ENCODE peak calls at places on chromosome 12, in nine cellular contexts. C is fibroblast of the aortic adventitia; A is RWPE1; P is kidney; M is stimulated activated naive CD4-positive, alpha-beta T cell; K is CD4-positive, alpha-beta T cell; O is EL; F is activated T-helper 1 cell treated with Interleukin-2 at 50 U/mL for 16 hours; D is activated gamma-delta T cell treated with anti-CD3 and anti-CD28 coated beads, Interleukin-2, amount 50 U/mL, for 16 hours. R is an unnamed sample.

GRCh38 chr12:42530284-42530683 is 59.3 kb downstream of the PRICKLE1 start:
- DNase-seq in F (no peak), A (no peak), D (no peak), C (no peak), M (no peak), P (no peak), O (no peak), K (no peak), R (no peak)

GRCh38 chr12:117142094-117142493 is 42.9 kb upstream of the TESC start:
- DNase-seq in D (no peak), C (no peak), O (no peak), K (no peak), M (no peak), P (no peak), A (no peak), F (no peak), R (no peak)

GRCh38 chr12:51343201-51343600 is 3.3 kb downstream of the CELA1 start:
- DNase-seq in A (no peak), P (no peak), C (no peak), M (no peak), D (no peak), K (no peak), O (no peak), F (no peak), R (no peak)

GRCh38 chr12:127582074-127582473 is 684.9 kb upstream of the TMEM132C start:
- DNase-seq in D (no peak), P (no peak), A (no peak), K (no peak), M (no peak), C (peak; percentile 30), O (no peak), F (no peak), R (no peak)

GRCh38 chr12:39867631-39868030 is 238.2 kb downstream of the SLC2A13 start:
- DNase-seq in A (no peak), P (no peak), F (no peak), D (no peak), C (peak; percentile 55), M (no peak), O (no peak), K (no peak), R (no peak)

GRCh38 chr12:38144601-38145436 is 171.8 kb upstream of the ALG10B start:
- DNase-seq in D (no peak), F (no peak), M (no peak), A (peak; percentile 13), O (no peak), K (no peak), P (no peak), C (no peak), R (no peak)

GRCh38 chr12:9869307-9870161 is at the start of gene CLEC2B:
- DNase-seq in P (no peak), O (peak; percentile 50), M (no peak), A (peak; percentile 38), K (no peak), D (no peak), F (no peak), C (peak; percentile 80), R (no peak)

GRCh38 chr12:47360771-47361388 is 281.1 kb upstream of the AMIGO2 start:
- DNase-seq in O (peak; percentile 19), P (no peak), F (peak; percentile 24), A (no peak), C (no peak), M (peak; percentile 40), K (peak; percentile 13), D (peak; percentile 29), R (no peak)

GRCh38 chr12:119071638-119072231 is 90.4 kb downstream of the SRRM4 start:
- DNase-seq in P (no peak), K (no peak), D (no peak), C (no peak), A (no peak), F (no peak), O (no peak), M (no peak), R (no peak)

GRCh38 chr12:4286228-4286627 is 12.7 kb downstream of the CCND2 start:
- DNase-seq in F (no peak), A (no peak), P (no peak), M (no peak), D (no peak), O (no peak), K (no peak), C (no peak), R (no peak)

GRCh38 chr12:4220489-4220888 is 53.1 kb upstream of the CCND2 start:
- DNase-seq in K (no peak), O (no peak), C (no peak), D (no peak), A (no peak), F (no peak), P (no peak), M (no peak), R (no peak)

GRCh38 chr12:43147893-43148292 is 404.1 kb downstream of the ADAMTS20 start:
- DNase-seq in P (no peak), O (no peak), A (no peak), D (no peak), M (no peak), C (peak; percentile 31), F (no peak), K (no peak), R (no peak)

GRCh38 chr12:116053479-116054195 is 223.9 kb downstream of the MED13L start:
- DNase-seq in K (no peak), A (peak; percentile 7), M (no peak), D (no peak), P (peak; percentile 37), C (peak; percentile 98), O (peak; percentile 61), F (no peak), R (no peak)

GRCh38 chr12:75954076-75954475 is 77.5 kb downstream of the PHLDA1 start:
- DNase-seq in F (no peak), O (peak; percentile 95), P (no peak), M (no peak), A (peak; percentile 96), K (no peak), D (no peak), C (peak; percentile 90), R (no peak)

GRCh38 chr12:70290126-70290525 is 46.9 kb downstream of the CNOT2 start:
- DNase-seq in O (no peak), K (no peak), M (no peak), C (no peak), A (no peak), P (no peak), D (no peak), F (no peak), R (no peak)

GRCh38 chr12:24854908-24855307 is 94.0 kb downstream of the BCAT1 start:
- DNase-seq in C (no peak), M (no peak), O (no peak), P (no peak), F (no peak), A (no peak), D (no peak), K (no peak), R (no peak)

GRCh38 chr12:112997506-112997905 is 19.2 kb downstream of the OAS2 start:
- DNase-seq in C (no peak), A (no peak), K (no peak), F (no peak), D (no peak), O (no peak), P (no peak), M (no peak), R (no peak)

GRCh38 chr12:120677765-120678473 is 9.0 kb upstream of the MLEC start:
- DNase-seq in A (no peak), D (no peak), C (no peak), F (no peak), K (no peak), O (peak; percentile 57), P (peak; percentile 78), M (no peak), R (no peak)

GRCh38 chr12:22935501-22935900 is 310.5 kb downstream of the ETNK1 start:
- DNase-seq in P (no peak), D (no peak), C (no peak), A (no peak), F (no peak), M (no peak), O (no peak), K (no peak), R (no peak)

GRCh38 chr12:18261273-18261672 is at the start of gene PIK3C2G:
- DNase-seq in M (no peak), K (no peak), D (no peak), C (no peak), P (no peak), O (no peak), A (no peak), F (no peak), R (no peak)

GRCh38 chr12:75437564-75437963 is 43.0 kb upstream of the GLIPR1 start:
- DNase-seq in C (peak; percentile 44), O (peak; percentile 27), D (no peak), A (no peak), F (no peak), P (no peak), M (no peak), K (no peak), R (no peak)

GRCh38 chr12:12837025-12837872 is 24.1 kb downstream of the DDX47 start:
- DNase-seq in O (peak; percentile 86), K (no peak), P (peak; percentile 71), A (peak; percentile 69), F (peak; percentile 1), D (peak; percentile 9), M (no peak), C (peak; percentile 82), R (no peak)